ENCODE peak calls at places on chromosomes 12 and 14, in six cellular contexts. G, M, V, P, L and X are unnamed samples.

GRCh38 chr12:123529636-123530035 is 3.9 kb downstream of the RILPL1 start:
- ATAC-seq in G (no peak), M (no peak), V (no peak), P (no peak), L (no peak), X (no peak)

GRCh38 chr12:52585951-52586350 is 12.3 kb upstream of the KRT74 start:
- ATAC-seq in G (no peak), M (no peak), V (peak; percentile 42), P (no peak), L (no peak), X (no peak)

GRCh38 chr12:117490130-117490529 is 128.7 kb upstream of the NOS1 start:
- ATAC-seq in G (no peak), M (no peak), V (no peak), P (no peak), L (no peak), X (no peak)

GRCh38 chr14:97382616-97383226 is 585.5 kb downstream of the VRK1 start:
- ATAC-seq in G (no peak), M (no peak), V (no peak), P (peak; percentile 71), L (no peak), X (no peak)

GRCh38 chr14:98114122-98114895 is 1157.7 kb downstream of the BCL11B start:
- ATAC-seq in G (no peak), M (no peak), V (no peak), P (no peak), L (no peak), X (no peak)

GRCh38 chr14:95609398-95609990 is 74.6 kb downstream of the GLRX5 start:
- ATAC-seq in G (peak; percentile 85), M (no peak), V (peak; percentile 76), P (peak; percentile 83), L (peak; percentile 89), X (no peak)

GRCh38 chr14:55118761-55119160 is 10.3 kb upstream of the LGALS3 start:
- ATAC-seq in G (no peak), M (no peak), V (no peak), P (no peak), L (no peak), X (no peak)

GRCh38 chr12:98895086-98895651 is 250.1 kb downstream of the APAF1 start:
- ATAC-seq in G (peak; percentile 63), M (no peak), V (no peak), P (no peak), L (no peak), X (no peak)

GRCh38 chr12:121632069-121632970 is 6.0 kb downstream of the ORAI1 start:
- ATAC-seq in G (peak; percentile 46), M (no peak), V (peak; percentile 7), P (no peak), L (no peak), X (no peak)

GRCh38 chr14:64387738-64388532 is at the start of gene MTHFD1:
- ATAC-seq in G (peak; percentile 94), M (peak; percentile 98), V (peak; percentile 90), P (peak; percentile 87), L (peak; percentile 85), X (peak; percentile 96)

GRCh38 chr12:4934651-4935050 is 24.9 kb downstream of the KCNA1 start:
- ATAC-seq in G (no peak), M (no peak), V (no peak), P (no peak), L (no peak), X (no peak)

GRCh38 chr14:22449612-22449930 is 139.5 kb downstream of the DAD1 start:
- ATAC-seq in G (no peak), M (no peak), V (no peak), P (no peak), L (no peak), X (no peak)

GRCh38 chr14:99603471-99603933 is 505 bp downstream of the CCDC85C start:
- ATAC-seq in G (no peak), M (no peak), V (no peak), P (no peak), L (no peak), X (no peak)

GRCh38 chr12:120381752-120382419 is 12.9 kb upstream of the MSI1 start:
- ATAC-seq in G (peak; percentile 75), M (no peak), V (peak; percentile 84), P (no peak), L (no peak), X (no peak)

GRCh38 chr12:111780166-111780565 is 13.4 kb downstream of the ALDH2 start:
- ATAC-seq in G (no peak), M (no peak), V (no peak), P (no peak), L (no peak), X (no peak)

GRCh38 chr12:111776836-111777344 is 10.2 kb downstream of the ALDH2 start:
- ATAC-seq in G (no peak), M (no peak), V (no peak), P (no peak), L (no peak), X (no peak)

GRCh38 chr12:111777345-111778045 is 10.8 kb downstream of the ALDH2 start:
- ATAC-seq in G (peak; percentile 65), M (peak; percentile 61), V (no peak), P (no peak), L (no peak), X (peak; percentile 12)

GRCh38 chr12:111773801-111774551 is 7.2 kb downstream of the ALDH2 start:
- ATAC-seq in G (peak; percentile 65), M (peak; percentile 71), V (no peak), P (peak; percentile 84), L (no peak), X (peak; percentile 88)

GRCh38 chr12:111775205-111776193 is 8.8 kb downstream of the ALDH2 start:
- ATAC-seq in G (no peak), M (peak; percentile 79), V (peak; percentile 89), P (peak; percentile 91), L (no peak), X (peak; percentile 65)
- TF ChIP-seq POLR2A in G (no peak), M (no peak), V (peak; percentile 69), P (peak; percentile 62), L (no peak), X (peak; percentile 21)

GRCh38 chr12:111201495-111202236 is 167.2 kb downstream of the PHETA1 start:
- ATAC-seq in G (no peak), M (no peak), V (no peak), P (no peak), L (no peak), X (no peak)

GRCh38 chr12:111203969-111204368 is 164.9 kb downstream of the PHETA1 start:
- ATAC-seq in G (no peak), M (no peak), V (no peak), P (no peak), L (no peak), X (no peak)

GRCh38 chr12:111197545-111197944 is 171.3 kb downstream of the PHETA1 start:
- ATAC-seq in G (peak; percentile 62), M (no peak), V (peak; percentile 60), P (no peak), L (peak; percentile 76), X (no peak)

GRCh38 chr12:111202237-111202592 is 166.7 kb downstream of the PHETA1 start:
- ATAC-seq in G (no peak), M (no peak), V (no peak), P (no peak), L (no peak), X (no peak)

GRCh38 chr12:111201036-111201435 is 167.9 kb downstream of the PHETA1 start:
- ATAC-seq in G (no peak), M (no peak), V (no peak), P (no peak), L (no peak), X (no peak)
- TF ChIP-seq POLR2AphosphoS5 in G (no peak), M (no peak), V (no peak), P (no peak), L (no peak), X (no peak)

DNA sequence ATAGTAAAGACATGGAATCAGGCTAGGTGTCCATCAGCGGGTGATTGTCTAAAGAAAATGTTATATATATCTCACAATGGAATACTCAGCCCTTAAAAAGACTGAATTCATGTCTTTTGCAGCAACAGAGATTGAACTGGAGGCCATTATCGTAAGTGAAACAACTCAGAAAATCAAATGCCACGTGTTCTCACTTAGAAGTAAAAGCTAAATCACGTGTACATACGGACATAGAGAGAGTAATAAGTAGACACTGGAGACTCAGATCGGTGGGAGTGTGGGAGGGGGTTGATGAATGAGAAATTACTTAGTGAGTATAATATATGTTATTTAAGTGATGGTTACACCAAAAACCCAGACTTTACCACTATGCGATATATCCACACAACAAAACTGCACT is 266.3 kb upstream of the PPFIA2 start:
- ATAC-seq in G (no peak), M (no peak), V (no peak), P (no peak), L (no peak), X (no peak)
- H3K4me3 ChIP-seq in G (no peak overlapping the region), M (no peak overlapping the region), V (no peak overlapping the region), P (no peak overlapping the region), L (no peak overlapping the region), X (no peak overlapping the region)

DNA sequence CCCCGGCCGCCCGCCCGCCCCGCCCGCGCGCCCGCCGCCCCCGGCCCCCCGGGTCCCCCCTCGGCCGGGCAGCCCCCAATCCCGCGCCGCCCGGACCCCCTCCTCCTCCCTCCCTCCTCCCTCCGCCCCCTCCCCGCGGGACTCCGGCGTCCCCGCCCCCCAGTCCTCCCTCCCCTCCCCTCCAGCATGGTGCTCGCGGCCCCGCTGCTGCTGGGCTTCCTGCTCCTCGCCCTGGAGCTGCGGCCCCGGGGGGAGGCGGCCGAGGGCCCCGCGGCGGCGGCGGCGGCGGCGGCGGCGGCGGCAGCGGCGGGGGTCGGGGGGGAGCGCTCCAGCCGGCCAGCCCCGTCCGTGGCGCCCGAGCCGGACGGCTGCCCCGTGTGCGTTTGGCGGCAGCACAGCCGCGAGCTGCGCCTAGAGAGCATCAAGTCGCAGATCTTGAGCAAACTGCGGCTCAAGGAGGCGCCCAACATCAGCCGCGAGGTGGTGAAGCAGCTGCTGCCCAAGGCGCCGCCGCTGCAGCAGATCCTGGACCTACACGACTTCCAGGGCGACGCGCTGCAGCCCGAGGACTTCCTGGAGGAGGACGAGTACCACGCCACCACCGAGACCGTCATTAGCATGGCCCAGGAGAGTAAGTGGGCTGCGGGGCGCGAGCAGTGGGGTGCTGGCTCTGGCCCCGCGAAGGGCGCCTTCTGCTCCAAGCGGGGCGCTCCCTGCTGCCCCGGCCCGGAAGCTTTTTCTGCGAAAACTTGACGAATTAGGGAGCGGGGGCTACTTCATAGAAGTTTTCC is 404 bp downstream of the GDF11 start:
- ATAC-seq in G (peak; percentile 20), M (peak; percentile 60), V (peak; percentile 64), P (peak; percentile 68), L (peak; percentile 64), X (peak; percentile 66)
- TF ChIP-seq POLR2A in G (no peak), M (no peak), V (peak; percentile 14), P (peak; percentile 60), L (no peak), X (no peak)

DNA sequence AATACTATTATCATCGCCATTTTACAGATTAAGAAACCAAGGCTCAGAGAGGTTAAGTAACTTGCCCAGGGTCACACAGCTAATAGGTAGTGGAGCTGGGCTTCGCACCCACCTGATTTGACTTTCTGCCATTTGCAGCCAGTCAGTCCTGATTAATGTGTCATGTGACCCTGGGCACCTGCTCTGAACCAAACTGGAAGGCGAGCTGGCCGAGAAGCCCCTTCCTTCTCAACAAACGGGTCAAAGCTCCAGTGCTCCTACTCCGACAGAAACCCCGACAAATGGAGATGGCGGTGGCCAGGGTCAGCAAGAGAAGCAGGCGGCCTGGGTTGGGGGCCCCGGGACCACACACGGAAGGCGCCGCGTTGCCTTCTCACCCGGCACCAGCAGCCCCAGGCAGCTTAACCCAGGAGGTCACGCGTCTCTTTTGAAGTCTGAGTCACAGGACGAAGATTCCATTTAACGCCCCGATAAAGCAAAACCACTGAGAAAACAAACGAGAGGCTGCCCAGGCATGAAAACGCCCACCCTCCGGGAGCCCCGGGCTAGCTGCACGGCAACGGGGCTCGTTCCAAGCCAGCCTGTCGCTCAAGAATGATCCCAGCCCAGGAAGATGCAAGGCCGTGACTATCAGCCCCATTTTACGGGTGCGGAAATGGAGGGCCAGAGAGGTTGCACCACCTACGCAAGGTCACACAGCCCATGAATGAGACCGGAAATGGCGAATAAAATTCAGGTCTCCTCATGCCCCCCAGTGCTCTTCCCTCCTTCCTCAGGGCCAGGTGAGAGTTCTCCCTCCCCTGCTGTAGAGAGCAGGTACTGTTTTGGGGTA is 124.8 kb downstream of the SCARB1 start:
- ATAC-seq in G (peak; percentile 26), M (no peak), V (no peak), P (no peak), L (peak; percentile 29), X (no peak)
- TF ChIP-seq POLR2AphosphoS5 in G (no peak), M (no peak), V (no peak), P (no peak), L (no peak), X (no peak)